ENCODE peak calls at places on chromosomes 6 and 20, in five cellular contexts. One of them, this sample, is unnamed.

GRCh38 chr20:7967199-7967844 is 27.1 kb upstream of the HAO1 start:
- DNase-seq in BJ: peak
- DNase-seq in activated T-helper 1 cell treated with anti-CD3 and anti-CD28 coated beads, Interleukin-2, amount 50 U/mL, for 16 hours: no peak
- DNase-seq in pancreas: no peak
- DNase-seq in adrenal gland: no peak
- DNase-seq in this sample: peak

GRCh38 chr20:47964174-47964573 is 178.9 kb upstream of the SULF2 start:
- DNase-seq in adrenal gland: no peak
- DNase-seq in BJ: no peak
- DNase-seq in pancreas: no peak
- DNase-seq in activated T-helper 1 cell treated with anti-CD3 and anti-CD28 coated beads, Interleukin-2, amount 50 U/mL, for 16 hours: no peak
- DNase-seq in this sample: no peak

GRCh38 chr6:137744877-137745276 is 122.2 kb upstream of the TNFAIP3 start:
- DNase-seq in activated T-helper 1 cell treated with anti-CD3 and anti-CD28 coated beads, Interleukin-2, amount 50 U/mL, for 16 hours: no peak
- DNase-seq in adrenal gland: no peak
- DNase-seq in pancreas: no peak
- DNase-seq in BJ: no peak
- DNase-seq in this sample: no peak

GRCh38 chr6:151452750-151453427 is 963 bp upstream of the RMND1 start:
- DNase-seq in adrenal gland: peak
- DNase-seq in pancreas: no peak
- DNase-seq in BJ: no peak
- DNase-seq in activated T-helper 1 cell treated with anti-CD3 and anti-CD28 coated beads, Interleukin-2, amount 50 U/mL, for 16 hours: no peak
- DNase-seq in this sample: peak

GRCh38 chr20:51452091-51452613 is 90.4 kb downstream of the NFATC2 start:
- DNase-seq in activated T-helper 1 cell treated with anti-CD3 and anti-CD28 coated beads, Interleukin-2, amount 50 U/mL, for 16 hours: no peak
- DNase-seq in pancreas: no peak
- DNase-seq in BJ: no peak
- DNase-seq in adrenal gland: no peak
- DNase-seq in this sample: no peak

GRCh38 chr6:4561078-4561435 is 215.1 kb upstream of the CDYL start:
- DNase-seq in BJ: no peak
- DNase-seq in activated T-helper 1 cell treated with anti-CD3 and anti-CD28 coated beads, Interleukin-2, amount 50 U/mL, for 16 hours: no peak
- DNase-seq in adrenal gland: no peak
- DNase-seq in pancreas: no peak
- DNase-seq in this sample: no peak

GRCh38 chr6:137112067-137112355 is 61.4 kb downstream of the IL22RA2 start:
- DNase-seq in activated T-helper 1 cell treated with anti-CD3 and anti-CD28 coated beads, Interleukin-2, amount 50 U/mL, for 16 hours: no peak
- DNase-seq in pancreas: no peak
- DNase-seq in adrenal gland: peak
- DNase-seq in BJ: no peak
- DNase-seq in this sample: peak

GRCh38 chr6:166530211-166531045 is 56.0 kb downstream of the RAMACL start:
- DNase-seq in BJ: no peak
- DNase-seq in adrenal gland: no peak
- DNase-seq in activated T-helper 1 cell treated with anti-CD3 and anti-CD28 coated beads, Interleukin-2, amount 50 U/mL, for 16 hours: no peak
- DNase-seq in pancreas: no peak
- DNase-seq in this sample: no peak

GRCh38 chr6:150293423-150294280 is 75.2 kb upstream of the IYD start:
- DNase-seq in adrenal gland: peak
- DNase-seq in BJ: no peak
- DNase-seq in activated T-helper 1 cell treated with anti-CD3 and anti-CD28 coated beads, Interleukin-2, amount 50 U/mL, for 16 hours: no peak
- DNase-seq in pancreas: no peak
- DNase-seq in this sample: peak

GRCh38 chr20:43844778-43845614 is 69.7 kb upstream of the TOX2 start:
- DNase-seq in adrenal gland: peak
- DNase-seq in BJ: peak
- DNase-seq in activated T-helper 1 cell treated with anti-CD3 and anti-CD28 coated beads, Interleukin-2, amount 50 U/mL, for 16 hours: no peak
- DNase-seq in pancreas: no peak
- DNase-seq in this sample: peak

GRCh38 chr6:15297895-15298590 is 52.2 kb downstream of the JARID2 start:
- DNase-seq in activated T-helper 1 cell treated with anti-CD3 and anti-CD28 coated beads, Interleukin-2, amount 50 U/mL, for 16 hours: no peak
- DNase-seq in BJ: no peak
- DNase-seq in adrenal gland: no peak
- DNase-seq in pancreas: no peak
- DNase-seq in this sample: no peak

This sample was measured in RKO.